ENCODE peak calls at places on chromosomes 11 and 22, in four cellular contexts. W is stimulated activated naive B cell treated with anti-CD40 and anti-IgM and Interleukin-4, amounts not matched to agents 10 μg/mL and 1 μg/mL and 100 μg/mL, for 72 hours; U is T-helper 1 cell; Q is M059J. J is an unnamed sample.

GRCh38 chr11:45182902-45183301 is 36.5 kb downstream of the PRDM11 start:
- DNase-seq in W (no peak), U (no peak), Q (peak), J (peak)

GRCh38 chr11:2517386-2518064 is 72.7 kb downstream of the KCNQ1 start:
- DNase-seq in W (no peak), U (no peak), Q (no peak), J (no peak)

GRCh38 chr11:69921429-69922014 is 102.3 kb upstream of the FGF3 start:
- DNase-seq in Q (no peak), W (no peak), U (no peak), J (no peak)

GRCh38 chr11:75245356-75246005 is 4.9 kb downstream of the TPBGL start:
- DNase-seq in W (no peak), U (no peak), Q (no peak), J (no peak)

GRCh38 chr11:120119121-120119520 is 18.8 kb downstream of the TRIM29 start:
- DNase-seq in U (no peak), W (no peak), Q (no peak), J (no peak)

GRCh38 chr11:33002143-33002542 is 13.5 kb upstream of the DEPDC7 start:
- DNase-seq in W (no peak), Q (no peak), U (no peak), J (no peak)

GRCh38 chr22:44181033-44181911 is 547 bp downstream of the PARVG start:
- DNase-seq in U (peak), W (peak), Q (peak), J (no peak)

GRCh38 chr11:72589802-72590761 is 84.1 kb downstream of the PDE2A start:
- DNase-seq in Q (no peak), W (peak), U (peak), J (peak)

GRCh38 chr11:118602331-118602730 is 5.1 kb upstream of the PHLDB1 start:
- DNase-seq in U (no peak), Q (no peak), W (no peak), J (no peak)

GRCh38 chr11:59188954-59189353 is 17.0 kb downstream of the DTX4 start:
- DNase-seq in U (no peak), W (no peak), Q (no peak), J (no peak)

J was measured in SJCRH30.